ENCODE peak calls at places on chromosomes 7 and 10, in ten cellular contexts. H, E, I, W, M, U, O, L, Q and K are unnamed samples.

GRCh38 chr10:25820496-25821415 is 113.3 kb upstream of the MYO3A start:
- DNase-seq in U (no peak), I (no peak), L (no peak), M (no peak), H (no peak), E (no peak), W (no peak), Q (peak; percentile 35), O (no peak), K (no peak)

GRCh38 chr10:5840314-5841307 is 27.4 kb upstream of the GDI2 start:
- DNase-seq in E (no peak), Q (no peak), U (peak; percentile 53), L (peak; percentile 78), H (no peak), M (no peak), W (no peak), O (no peak), I (peak; percentile 21), K (no peak)

GRCh38 chr10:110498087-110498981 is 627 bp downstream of the DUSP5 start:
- DNase-seq in W (peak; percentile 43), Q (peak; percentile 86), H (no peak), L (peak; percentile 73), M (peak; percentile 21), I (no peak), O (peak; percentile 42), E (peak; percentile 55), U (no peak), K (no peak)

GRCh38 chr10:126844406-126844805 is 60.8 kb upstream of the DOCK1 start:
- DNase-seq in W (peak; percentile 54), Q (no peak), E (no peak), L (peak; percentile 8), I (no peak), O (no peak), M (no peak), U (no peak), H (no peak), K (no peak)

GRCh38 chr7:73907554-73908122 is 46.7 kb downstream of the TMEM270 start:
- DNase-seq in H (no peak), E (no peak), I (no peak), L (no peak), M (no peak), W (no peak), O (no peak), U (no peak), Q (no peak), K (no peak)

GRCh38 chr7:108026647-108027046 is 23.7 kb upstream of the LAMB1 start:
- DNase-seq in U (no peak), W (no peak), H (no peak), M (no peak), L (no peak), O (no peak), Q (no peak), E (no peak), I (no peak), K (no peak)

GRCh38 chr10:46310851-46311250 is 24.1 kb downstream of the ANTXRL start:
- DNase-seq in L (no peak), E (no peak), M (no peak), Q (no peak), U (no peak), H (no peak), I (no peak), O (no peak), W (no peak), K (no peak)

GRCh38 chr10:60660625-60661024 is 117.7 kb upstream of the CDK1 start:
- DNase-seq in W (no peak), O (no peak), E (no peak), M (no peak), H (no peak), L (no peak), U (no peak), Q (no peak), I (no peak), K (no peak)

GRCh38 chr10:122323941-122324675 is 50.4 kb upstream of the PLEKHA1 start:
- DNase-seq in Q (no peak), W (no peak), E (no peak), I (no peak), H (no peak), L (peak; percentile 33), O (no peak), U (no peak), M (no peak), K (no peak)

GRCh38 chr7:36265720-36266119 is 112.7 kb downstream of the EEPD1 start:
- DNase-seq in O (no peak), H (no peak), E (no peak), U (no peak), M (no peak), W (peak; percentile 71), L (peak; percentile 20), Q (no peak), I (no peak), K (no peak)

GRCh38 chr7:103989200-103989784 is at the start of gene RELN:
- DNase-seq in I (peak; percentile 16), O (no peak), M (peak; percentile 79), U (no peak), H (no peak), L (peak; percentile 53), W (no peak), E (no peak), Q (peak; percentile 49), K (no peak)

GRCh38 chr7:98224701-98225181 is 13.5 kb downstream of the BHLHA15 start:
- DNase-seq in U (no peak), I (no peak), E (no peak), W (no peak), L (no peak), O (no peak), H (no peak), Q (no peak), M (no peak), K (no peak)

GRCh38 chr7:142717453-142717852 is 31.8 kb upstream of the PRSS1 start:
- DNase-seq in W (no peak), Q (peak; percentile 82), O (no peak), L (no peak), I (no peak), H (no peak), U (no peak), M (no peak), E (no peak), K (no peak)

GRCh38 chr10:84264611-84265141 is 19.8 kb downstream of the RGR start:
- DNase-seq in L (peak; percentile 67), E (peak; percentile 53), I (peak; percentile 48), M (peak; percentile 67), O (peak; percentile 79), H (peak; percentile 22), W (peak; percentile 72), Q (peak; percentile 61), U (peak; percentile 49), K (peak; percentile 54)

GRCh38 chr7:33921216-33921938 is 16.0 kb downstream of the BMPER start:
- DNase-seq in H (no peak), I (no peak), L (peak; percentile 54), O (peak; percentile 35), U (no peak), M (no peak), W (no peak), Q (no peak), E (no peak), K (no peak)

GRCh38 chr7:46131916-46132795 is 211.1 kb upstream of the IGFBP3 start:
- DNase-seq in L (peak; percentile 26), E (no peak), Q (no peak), W (peak; percentile 41), I (no peak), O (no peak), H (no peak), U (no peak), M (no peak), K (no peak)

GRCh38 chr7:131011437-131011752 is 277.4 kb upstream of the KLF14 start:
- DNase-seq in U (peak; percentile 56), I (peak; percentile 47), M (no peak), H (no peak), W (no peak), E (no peak), Q (peak; percentile 63), O (no peak), L (no peak), K (no peak)

GRCh38 chr10:18551473-18551872 is 99.9 kb downstream of the NSUN6 start:
- DNase-seq in L (no peak), U (no peak), E (no peak), M (no peak), I (no peak), Q (no peak), H (no peak), O (no peak), W (no peak), K (no peak)

GRCh38 chr10:62584216-62584615 is 210.0 kb downstream of the ZNF365 start:
- DNase-seq in E (no peak), W (no peak), O (no peak), Q (no peak), M (no peak), H (no peak), I (no peak), U (no peak), L (peak; percentile 96), K (no peak)

GRCh38 chr7:112143567-112143966 is 62.6 kb downstream of the DOCK4 start:
- DNase-seq in L (peak; percentile 86), E (no peak), U (no peak), W (no peak), Q (no peak), I (no peak), O (no peak), M (no peak), H (peak; percentile 18), K (no peak)

GRCh38 chr7:79298145-79298760 is 155.2 kb downstream of the MAGI2 start:
- DNase-seq in I (no peak), M (peak; percentile 41), O (peak; percentile 26), Q (no peak), H (no peak), E (no peak), L (peak; percentile 80), W (peak; percentile 83), U (peak; percentile 82), K (no peak)

GRCh38 chr10:3516191-3516590 is 268.8 kb downstream of the KLF6 start:
- DNase-seq in I (no peak), H (no peak), O (no peak), E (no peak), Q (no peak), M (no peak), W (no peak), U (no peak), L (no peak), K (no peak)

GRCh38 chr10:61902448-61903183 is 1.1 kb downstream of the ARID5B start:
- DNase-seq in Q (peak; percentile 90), M (peak; percentile 34), H (no peak), I (peak; percentile 51), W (peak; percentile 70), U (peak; percentile 83), L (peak; percentile 75), O (peak; percentile 72), E (peak; percentile 67), K (no peak)

GRCh38 chr10:103717341-103718246 is 137.8 kb downstream of the SH3PXD2A start:
- DNase-seq in Q (no peak), I (no peak), H (no peak), U (no peak), W (peak; percentile 64), M (no peak), L (no peak), E (no peak), O (no peak), K (no peak)

GRCh38 chr7:87332321-87332720 is 13.1 kb upstream of the CROT start:
- DNase-seq in W (no peak), O (no peak), I (no peak), H (no peak), L (no peak), U (no peak), E (no peak), M (no peak), Q (no peak), K (no peak)

GRCh38 chr10:12042409-12042796 is 206 bp downstream of the UPF2 start:
- DNase-seq in I (peak; percentile 49), W (no peak), L (peak; percentile 31), O (no peak), U (no peak), M (peak; percentile 18), Q (peak; percentile 55), H (no peak), E (peak; percentile 37), K (no peak)

GRCh38 chr7:100088621-100089457 is at the start of gene COPS6:
- DNase-seq in W (peak; percentile 78), H (peak; percentile 36), M (peak; percentile 81), O (peak; percentile 90), L (peak; percentile 81), U (peak; percentile 49), Q (peak; percentile 89), I (peak; percentile 76), E (peak; percentile 89), K (no peak)

GRCh38 chr7:141320287-141320686 is 230.9 kb upstream of the AGK start:
- DNase-seq in I (no peak), U (no peak), E (no peak), H (no peak), O (no peak), Q (no peak), M (no peak), L (no peak), W (no peak), K (no peak)